ENCODE peak calls at places on chromosome 1, in seven cellular contexts. One of them, this sample, is unnamed.

GRCh38 chr1:46448109-46448911 is 41.3 kb upstream of the DMBX1 start:
- DNase-seq in AG08396: no peak
- DNase-seq in T-helper 2 cell: no peak
- DNase-seq in hepatocyte: peak
- DNase-seq in iPS DF 19.7: peak
- DNase-seq in WTC11: peak
- DNase-seq in HT1080: no peak
- DNase-seq in this sample: no peak

GRCh38 chr1:46691997-46692790 is 20.5 kb downstream of the TEX38 start:
- DNase-seq in HT1080: no peak
- DNase-seq in T-helper 2 cell: no peak
- DNase-seq in iPS DF 19.7: no peak
- DNase-seq in AG08396: no peak
- DNase-seq in WTC11: no peak
- DNase-seq in hepatocyte: no peak
- DNase-seq in this sample: no peak

GRCh38 chr1:226863446-226863845 is 7.0 kb upstream of the PSEN2 start:
- DNase-seq in iPS DF 19.7: no peak
- DNase-seq in AG08396: peak
- DNase-seq in hepatocyte: no peak
- DNase-seq in HT1080: peak
- DNase-seq in WTC11: no peak
- DNase-seq in T-helper 2 cell: no peak
- DNase-seq in this sample: no peak

GRCh38 chr1:223838125-223838854 is 7.5 kb downstream of the TP53BP2 start:
- DNase-seq in HT1080: no peak
- DNase-seq in WTC11: no peak
- DNase-seq in iPS DF 19.7: no peak
- DNase-seq in hepatocyte: no peak
- DNase-seq in AG08396: no peak
- DNase-seq in T-helper 2 cell: no peak
- DNase-seq in this sample: no peak

GRCh38 chr1:30759718-30760281 is 2.2 kb upstream of the LAPTM5 start:
- DNase-seq in hepatocyte: no peak
- DNase-seq in T-helper 2 cell: no peak
- DNase-seq in iPS DF 19.7: no peak
- DNase-seq in HT1080: no peak
- DNase-seq in WTC11: no peak
- DNase-seq in AG08396: no peak
- DNase-seq in this sample: peak

GRCh38 chr1:185646202-185646683 is 87.9 kb upstream of the HMCN1 start:
- DNase-seq in hepatocyte: peak
- DNase-seq in AG08396: peak
- DNase-seq in WTC11: no peak
- DNase-seq in T-helper 2 cell: no peak
- DNase-seq in HT1080: peak
- DNase-seq in iPS DF 19.7: peak
- DNase-seq in this sample: no peak

GRCh38 chr1:112998592-112999235 is 42.7 kb upstream of the SLC16A1 start:
- DNase-seq in WTC11: no peak
- DNase-seq in T-helper 2 cell: no peak
- DNase-seq in hepatocyte: peak
- DNase-seq in HT1080: peak
- DNase-seq in iPS DF 19.7: no peak
- DNase-seq in AG08396: peak
- DNase-seq in this sample: no peak

GRCh38 chr1:182752077-182752826 is 37.3 kb upstream of the NPL start:
- DNase-seq in hepatocyte: no peak
- DNase-seq in HT1080: peak
- DNase-seq in WTC11: peak
- DNase-seq in T-helper 2 cell: no peak
- DNase-seq in AG08396: peak
- DNase-seq in iPS DF 19.7: no peak
- DNase-seq in this sample: no peak

GRCh38 chr1:43432171-43432860 is 21.4 kb downstream of the HYI start:
- DNase-seq in iPS DF 19.7: no peak
- DNase-seq in hepatocyte: no peak
- DNase-seq in WTC11: no peak
- DNase-seq in T-helper 2 cell: no peak
- DNase-seq in HT1080: no peak
- DNase-seq in AG08396: no peak
- DNase-seq in this sample: no peak

GRCh38 chr1:183600136-183600535 is 9.9 kb upstream of the NCF2 start:
- DNase-seq in WTC11: no peak
- DNase-seq in T-helper 2 cell: no peak
- DNase-seq in hepatocyte: no peak
- DNase-seq in HT1080: peak
- DNase-seq in iPS DF 19.7: no peak
- DNase-seq in AG08396: peak
- DNase-seq in this sample: no peak

GRCh38 chr1:9018372-9018771 is 7.9 kb downstream of the SLC2A7 start:
- DNase-seq in hepatocyte: no peak
- DNase-seq in AG08396: no peak
- DNase-seq in HT1080: no peak
- DNase-seq in WTC11: no peak
- DNase-seq in T-helper 2 cell: no peak
- DNase-seq in iPS DF 19.7: no peak
- DNase-seq in this sample: no peak

This sample was measured in CD8-positive, alpha-beta memory T cell.